ENCODE peak calls at places on chromosomes 7 and 10, in eight cellular contexts. One of them, this sample, is unnamed.
A peak's percentile ranks its signal among the peaks of the same experiment; 100 is the strongest.

GRCh38 chr10:22308390-22308789 is 7.8 kb upstream of the COMMD3 start:
- DNase-seq in activated gamma-delta T cell treated with Interleukin-2 at 50 U/mL for 16 hours: no peak
- DNase-seq in astrocyte: peak; percentile 34
- DNase-seq in KBM-7: no peak
- DNase-seq in endodermal cell: no peak
- DNase-seq in naive thymus-derived CD4-positive, alpha-beta T cell: no peak
- DNase-seq in right lobe of liver: no peak
- DNase-seq in stimulated activated CD4-positive, alpha-beta T cell treated with anti-CD3 and anti-CD28 coated beads, Interleukin-12 subunit alpha, Interleukin-12 subunit beta, amount 100 ng/mL, for 24 hours: no peak
- DNase-seq in this sample: no peak

GRCh38 chr7:108839091-108839490 is 269.4 kb downstream of the DNAJB9 start:
- DNase-seq in right lobe of liver: no peak
- DNase-seq in activated gamma-delta T cell treated with Interleukin-2 at 50 U/mL for 16 hours: no peak
- DNase-seq in astrocyte: peak; percentile 39
- DNase-seq in KBM-7: no peak
- DNase-seq in stimulated activated CD4-positive, alpha-beta T cell treated with anti-CD3 and anti-CD28 coated beads, Interleukin-12 subunit alpha, Interleukin-12 subunit beta, amount 100 ng/mL, for 24 hours: no peak
- DNase-seq in endodermal cell: no peak
- DNase-seq in naive thymus-derived CD4-positive, alpha-beta T cell: no peak
- DNase-seq in this sample: no peak

GRCh38 chr10:126215767-126216166 is 172.5 kb downstream of the ADAM12 start:
- DNase-seq in stimulated activated CD4-positive, alpha-beta T cell treated with anti-CD3 and anti-CD28 coated beads, Interleukin-12 subunit alpha, Interleukin-12 subunit beta, amount 100 ng/mL, for 24 hours: no peak
- DNase-seq in naive thymus-derived CD4-positive, alpha-beta T cell: no peak
- DNase-seq in right lobe of liver: no peak
- DNase-seq in astrocyte: no peak
- DNase-seq in endodermal cell: no peak
- DNase-seq in activated gamma-delta T cell treated with Interleukin-2 at 50 U/mL for 16 hours: no peak
- DNase-seq in KBM-7: no peak
- DNase-seq in this sample: no peak

GRCh38 chr10:69318997-69319727 is 40.9 kb downstream of the HK1 start:
- DNase-seq in naive thymus-derived CD4-positive, alpha-beta T cell: peak; percentile 64
- DNase-seq in astrocyte: peak; percentile 48
- DNase-seq in activated gamma-delta T cell treated with Interleukin-2 at 50 U/mL for 16 hours: peak; percentile 68
- DNase-seq in KBM-7: peak; percentile 46
- DNase-seq in right lobe of liver: peak; percentile 80
- DNase-seq in stimulated activated CD4-positive, alpha-beta T cell treated with anti-CD3 and anti-CD28 coated beads, Interleukin-12 subunit alpha, Interleukin-12 subunit beta, amount 100 ng/mL, for 24 hours: peak; percentile 82
- DNase-seq in endodermal cell: peak; percentile 68
- DNase-seq in this sample: peak; percentile 51

GRCh38 chr10:6195891-6196290 is 6.8 kb upstream of the PFKFB3 start:
- DNase-seq in astrocyte: no peak
- DNase-seq in KBM-7: peak; percentile 49
- DNase-seq in activated gamma-delta T cell treated with Interleukin-2 at 50 U/mL for 16 hours: no peak
- DNase-seq in endodermal cell: no peak
- DNase-seq in right lobe of liver: no peak
- DNase-seq in naive thymus-derived CD4-positive, alpha-beta T cell: no peak
- DNase-seq in stimulated activated CD4-positive, alpha-beta T cell treated with anti-CD3 and anti-CD28 coated beads, Interleukin-12 subunit alpha, Interleukin-12 subunit beta, amount 100 ng/mL, for 24 hours: no peak
- DNase-seq in this sample: no peak

GRCh38 chr10:132630156-132630555 is 92.6 kb downstream of the INPP5A start:
- DNase-seq in KBM-7: no peak
- DNase-seq in naive thymus-derived CD4-positive, alpha-beta T cell: no peak
- DNase-seq in stimulated activated CD4-positive, alpha-beta T cell treated with anti-CD3 and anti-CD28 coated beads, Interleukin-12 subunit alpha, Interleukin-12 subunit beta, amount 100 ng/mL, for 24 hours: no peak
- DNase-seq in endodermal cell: no peak
- DNase-seq in right lobe of liver: peak; percentile 17
- DNase-seq in astrocyte: no peak
- DNase-seq in activated gamma-delta T cell treated with Interleukin-2 at 50 U/mL for 16 hours: no peak
- DNase-seq in this sample: no peak

GRCh38 chr10:119025776-119026175 is 3.7 kb upstream of the NANOS1 start:
- DNase-seq in endodermal cell: no peak
- DNase-seq in stimulated activated CD4-positive, alpha-beta T cell treated with anti-CD3 and anti-CD28 coated beads, Interleukin-12 subunit alpha, Interleukin-12 subunit beta, amount 100 ng/mL, for 24 hours: no peak
- DNase-seq in astrocyte: no peak
- DNase-seq in activated gamma-delta T cell treated with Interleukin-2 at 50 U/mL for 16 hours: no peak
- DNase-seq in KBM-7: no peak
- DNase-seq in right lobe of liver: peak; percentile 64
- DNase-seq in naive thymus-derived CD4-positive, alpha-beta T cell: no peak
- DNase-seq in this sample: no peak

GRCh38 chr10:84335516-84335915 is 7.1 kb downstream of the CCSER2 start:
- DNase-seq in astrocyte: no peak
- DNase-seq in right lobe of liver: no peak
- DNase-seq in naive thymus-derived CD4-positive, alpha-beta T cell: no peak
- DNase-seq in activated gamma-delta T cell treated with Interleukin-2 at 50 U/mL for 16 hours: no peak
- DNase-seq in stimulated activated CD4-positive, alpha-beta T cell treated with anti-CD3 and anti-CD28 coated beads, Interleukin-12 subunit alpha, Interleukin-12 subunit beta, amount 100 ng/mL, for 24 hours: no peak
- DNase-seq in endodermal cell: no peak
- DNase-seq in KBM-7: no peak
- DNase-seq in this sample: no peak

GRCh38 chr10:95290446-95290800 is 380 bp downstream of the PDLIM1 start:
- DNase-seq in endodermal cell: no peak
- DNase-seq in astrocyte: no peak
- DNase-seq in stimulated activated CD4-positive, alpha-beta T cell treated with anti-CD3 and anti-CD28 coated beads, Interleukin-12 subunit alpha, Interleukin-12 subunit beta, amount 100 ng/mL, for 24 hours: no peak
- DNase-seq in KBM-7: no peak
- DNase-seq in activated gamma-delta T cell treated with Interleukin-2 at 50 U/mL for 16 hours: no peak
- DNase-seq in right lobe of liver: no peak
- DNase-seq in naive thymus-derived CD4-positive, alpha-beta T cell: peak; percentile 5
- DNase-seq in this sample: no peak

GRCh38 chr10:44352316-44353127 is 32.4 kb downstream of the CXCL12 start:
- DNase-seq in astrocyte: peak; percentile 51
- DNase-seq in endodermal cell: peak; percentile 69
- DNase-seq in right lobe of liver: no peak
- DNase-seq in KBM-7: no peak
- DNase-seq in activated gamma-delta T cell treated with Interleukin-2 at 50 U/mL for 16 hours: no peak
- DNase-seq in naive thymus-derived CD4-positive, alpha-beta T cell: no peak
- DNase-seq in stimulated activated CD4-positive, alpha-beta T cell treated with anti-CD3 and anti-CD28 coated beads, Interleukin-12 subunit alpha, Interleukin-12 subunit beta, amount 100 ng/mL, for 24 hours: no peak
- DNase-seq in this sample: peak; percentile 32

GRCh38 chr10:17616403-17617030 is 657 bp downstream of the HACD1 start:
- DNase-seq in activated gamma-delta T cell treated with Interleukin-2 at 50 U/mL for 16 hours: peak; percentile 11
- DNase-seq in right lobe of liver: peak; percentile 76
- DNase-seq in stimulated activated CD4-positive, alpha-beta T cell treated with anti-CD3 and anti-CD28 coated beads, Interleukin-12 subunit alpha, Interleukin-12 subunit beta, amount 100 ng/mL, for 24 hours: peak; percentile 5
- DNase-seq in astrocyte: peak; percentile 36
- DNase-seq in KBM-7: peak; percentile 70
- DNase-seq in endodermal cell: peak; percentile 92
- DNase-seq in naive thymus-derived CD4-positive, alpha-beta T cell: peak; percentile 7
- DNase-seq in this sample: peak; percentile 84

GRCh38 chr10:5461201-5461585 is 38.2 kb downstream of the CALML5 start:
- DNase-seq in endodermal cell: no peak
- DNase-seq in KBM-7: no peak
- DNase-seq in right lobe of liver: no peak
- DNase-seq in stimulated activated CD4-positive, alpha-beta T cell treated with anti-CD3 and anti-CD28 coated beads, Interleukin-12 subunit alpha, Interleukin-12 subunit beta, amount 100 ng/mL, for 24 hours: no peak
- DNase-seq in activated gamma-delta T cell treated with Interleukin-2 at 50 U/mL for 16 hours: no peak
- DNase-seq in astrocyte: no peak
- DNase-seq in naive thymus-derived CD4-positive, alpha-beta T cell: no peak
- DNase-seq in this sample: no peak

GRCh38 chr7:18302077-18302476 is 193.5 kb upstream of the HDAC9 start:
- DNase-seq in KBM-7: no peak
- DNase-seq in astrocyte: no peak
- DNase-seq in endodermal cell: no peak
- DNase-seq in activated gamma-delta T cell treated with Interleukin-2 at 50 U/mL for 16 hours: no peak
- DNase-seq in stimulated activated CD4-positive, alpha-beta T cell treated with anti-CD3 and anti-CD28 coated beads, Interleukin-12 subunit alpha, Interleukin-12 subunit beta, amount 100 ng/mL, for 24 hours: no peak
- DNase-seq in right lobe of liver: no peak
- DNase-seq in naive thymus-derived CD4-positive, alpha-beta T cell: no peak
- DNase-seq in this sample: no peak

GRCh38 chr7:135248546-135248945 is 14.9 kb downstream of the STRA8 start:
- DNase-seq in endodermal cell: no peak
- DNase-seq in KBM-7: no peak
- DNase-seq in right lobe of liver: no peak
- DNase-seq in astrocyte: no peak
- DNase-seq in naive thymus-derived CD4-positive, alpha-beta T cell: no peak
- DNase-seq in stimulated activated CD4-positive, alpha-beta T cell treated with anti-CD3 and anti-CD28 coated beads, Interleukin-12 subunit alpha, Interleukin-12 subunit beta, amount 100 ng/mL, for 24 hours: no peak
- DNase-seq in activated gamma-delta T cell treated with Interleukin-2 at 50 U/mL for 16 hours: no peak
- DNase-seq in this sample: no peak

GRCh38 chr7:158311791-158312190 is 275.8 kb downstream of the PTPRN2 start:
- DNase-seq in KBM-7: no peak
- DNase-seq in endodermal cell: no peak
- DNase-seq in naive thymus-derived CD4-positive, alpha-beta T cell: no peak
- DNase-seq in stimulated activated CD4-positive, alpha-beta T cell treated with anti-CD3 and anti-CD28 coated beads, Interleukin-12 subunit alpha, Interleukin-12 subunit beta, amount 100 ng/mL, for 24 hours: no peak
- DNase-seq in right lobe of liver: no peak
- DNase-seq in activated gamma-delta T cell treated with Interleukin-2 at 50 U/mL for 16 hours: no peak
- DNase-seq in astrocyte: no peak
- DNase-seq in this sample: no peak

This sample was measured in ELF-1.